ENCODE peak calls at places on chromosomes 16 and 17, in five cellular contexts. One of them, this sample, is unnamed.
A peak's percentile ranks its signal among the peaks of the same experiment; 100 is the strongest.

GRCh38 chr17:62804822-62805221 is 3.3 kb downstream of the MARCHF10 start:
- DNase-seq in ACHN: no peak
- DNase-seq in left kidney: no peak
- DNase-seq in NCI-H1048: no peak
- DNase-seq in WERI-Rb-1: no peak
- DNase-seq in this sample: no peak

GRCh38 chr17:557371-557770 is 157.3 kb downstream of the VPS53 start:
- DNase-seq in ACHN: no peak
- DNase-seq in left kidney: no peak
- DNase-seq in NCI-H1048: no peak
- DNase-seq in WERI-Rb-1: no peak
- DNase-seq in this sample: no peak

GRCh38 chr16:55250641-55251550 is 73.1 kb upstream of the IRX6 start:
- DNase-seq in ACHN: no peak
- DNase-seq in left kidney: no peak
- DNase-seq in NCI-H1048: no peak
- DNase-seq in WERI-Rb-1: no peak
- DNase-seq in this sample: no peak

GRCh38 chr16:85612191-85612800 is 826 bp upstream of the GSE1 start:
- DNase-seq in ACHN: peak; percentile 99
- DNase-seq in left kidney: peak; percentile 65
- DNase-seq in NCI-H1048: no peak
- DNase-seq in WERI-Rb-1: peak; percentile 71
- DNase-seq in this sample: peak; percentile 98

GRCh38 chr16:57531253-57531575 is 5.2 kb downstream of the CCDC102A start:
- DNase-seq in ACHN: no peak
- DNase-seq in left kidney: no peak
- DNase-seq in NCI-H1048: no peak
- DNase-seq in WERI-Rb-1: peak; percentile 2
- DNase-seq in this sample: no peak

GRCh38 chr17:66717680-66718079 is 117.2 kb upstream of the CACNG5 start:
- DNase-seq in ACHN: no peak
- DNase-seq in left kidney: peak; percentile 59
- DNase-seq in NCI-H1048: no peak
- DNase-seq in WERI-Rb-1: peak; percentile 38
- DNase-seq in this sample: no peak

GRCh38 chr17:3798273-3799180 is 2.5 kb downstream of the ITGAE start:
- DNase-seq in ACHN: no peak
- DNase-seq in left kidney: no peak
- DNase-seq in NCI-H1048: no peak
- DNase-seq in WERI-Rb-1: no peak
- DNase-seq in this sample: no peak

GRCh38 chr16:88479795-88480760 is 27.0 kb downstream of the ZFPM1 start:
- DNase-seq in ACHN: no peak
- DNase-seq in left kidney: no peak
- DNase-seq in NCI-H1048: no peak
- DNase-seq in WERI-Rb-1: no peak
- DNase-seq in this sample: no peak

GRCh38 chr16:26382607-26383006 is 684.1 kb upstream of the C16orf82 start:
- DNase-seq in ACHN: no peak
- DNase-seq in left kidney: no peak
- DNase-seq in NCI-H1048: no peak
- DNase-seq in WERI-Rb-1: no peak
- DNase-seq in this sample: no peak

GRCh38 chr17:45385331-45385997 is 47.2 kb downstream of the ARHGAP27 start:
- DNase-seq in ACHN: peak; percentile 86
- DNase-seq in left kidney: peak; percentile 89
- DNase-seq in NCI-H1048: peak; percentile 58
- DNase-seq in WERI-Rb-1: peak; percentile 93
- DNase-seq in this sample: peak; percentile 95

GRCh38 chr17:27788919-27789318 is 11.4 kb downstream of the NOS2 start:
- DNase-seq in ACHN: no peak
- DNase-seq in left kidney: no peak
- DNase-seq in NCI-H1048: no peak
- DNase-seq in WERI-Rb-1: no peak
- DNase-seq in this sample: no peak

GRCh38 chr16:10385725-10386516 is at the start of gene ATF7IP2:
- DNase-seq in ACHN: peak; percentile 87
- DNase-seq in left kidney: peak; percentile 97
- DNase-seq in NCI-H1048: no peak
- DNase-seq in WERI-Rb-1: no peak
- DNase-seq in this sample: peak; percentile 95

GRCh38 chr16:19700319-19700781 is 17.7 kb downstream of the KNOP1 start:
- DNase-seq in ACHN: peak; percentile 71
- DNase-seq in left kidney: no peak
- DNase-seq in NCI-H1048: no peak
- DNase-seq in WERI-Rb-1: no peak
- DNase-seq in this sample: no peak

GRCh38 chr17:73228748-73229236 is 32.9 kb downstream of the CPSF4L start:
- DNase-seq in ACHN: peak; percentile 59
- DNase-seq in left kidney: no peak
- DNase-seq in NCI-H1048: no peak
- DNase-seq in WERI-Rb-1: peak; percentile 31
- DNase-seq in this sample: peak; percentile 80

GRCh38 chr17:56884483-56885144 is 29.2 kb downstream of the TRIM25 start:
- DNase-seq in ACHN: no peak
- DNase-seq in left kidney: no peak
- DNase-seq in NCI-H1048: no peak
- DNase-seq in WERI-Rb-1: no peak
- DNase-seq in this sample: no peak

GRCh38 chr16:77298638-77299360 is 99.6 kb downstream of the SYCE1L start:
- DNase-seq in ACHN: peak; percentile 99
- DNase-seq in left kidney: peak; percentile 50
- DNase-seq in NCI-H1048: no peak
- DNase-seq in WERI-Rb-1: no peak
- DNase-seq in this sample: peak; percentile 78

GRCh38 chr17:3990391-3991127 is 26.3 kb upstream of the ATP2A3 start:
- DNase-seq in ACHN: no peak
- DNase-seq in left kidney: no peak
- DNase-seq in NCI-H1048: no peak
- DNase-seq in WERI-Rb-1: no peak
- DNase-seq in this sample: no peak

GRCh38 chr16:1678500-1679098 is 520 bp downstream of the JPT2 start:
- DNase-seq in ACHN: peak; percentile 59
- DNase-seq in left kidney: peak; percentile 70
- DNase-seq in NCI-H1048: no peak
- DNase-seq in WERI-Rb-1: peak; percentile 37
- DNase-seq in this sample: no peak

GRCh38 chr17:21096874-21097273 is 29.9 kb upstream of the DHRS7B start:
- DNase-seq in ACHN: no peak
- DNase-seq in left kidney: no peak
- DNase-seq in NCI-H1048: no peak
- DNase-seq in WERI-Rb-1: no peak
- DNase-seq in this sample: no peak

GRCh38 chr17:48162946-48163506 is 55.5 kb downstream of the SNX11 start:
- DNase-seq in ACHN: peak; percentile 40
- DNase-seq in left kidney: peak; percentile 58
- DNase-seq in NCI-H1048: no peak
- DNase-seq in WERI-Rb-1: no peak
- DNase-seq in this sample: peak; percentile 28

GRCh38 chr17:47776330-47777197 is 43.5 kb downstream of the TBX21 start:
- DNase-seq in ACHN: peak; percentile 53
- DNase-seq in left kidney: peak; percentile 39
- DNase-seq in NCI-H1048: no peak
- DNase-seq in WERI-Rb-1: peak; percentile 45
- DNase-seq in this sample: peak; percentile 87

GRCh38 chr17:41739661-41740352 is 5.4 kb upstream of the HAP1 start:
- DNase-seq in ACHN: peak; percentile 42
- DNase-seq in left kidney: peak; percentile 19
- DNase-seq in NCI-H1048: no peak
- DNase-seq in WERI-Rb-1: no peak
- DNase-seq in this sample: peak; percentile 86

GRCh38 chr16:56475226-56475625 is 23.9 kb downstream of the OGFOD1 start:
- DNase-seq in ACHN: no peak
- DNase-seq in left kidney: no peak
- DNase-seq in NCI-H1048: no peak
- DNase-seq in WERI-Rb-1: peak; percentile 56
- DNase-seq in this sample: no peak

GRCh38 chr16:56807011-56807675 is 57.9 kb upstream of the SLC12A3 start:
- DNase-seq in ACHN: no peak
- DNase-seq in left kidney: no peak
- DNase-seq in NCI-H1048: no peak
- DNase-seq in WERI-Rb-1: no peak
- DNase-seq in this sample: peak; percentile 46

GRCh38 chr17:45391918-45392317 is 40.8 kb downstream of the ARHGAP27 start:
- DNase-seq in ACHN: no peak
- DNase-seq in left kidney: no peak
- DNase-seq in NCI-H1048: no peak
- DNase-seq in WERI-Rb-1: no peak
- DNase-seq in this sample: no peak

GRCh38 chr17:21299981-21300600 is 15.6 kb downstream of the MAP2K3 start:
- DNase-seq in ACHN: no peak
- DNase-seq in left kidney: no peak
- DNase-seq in NCI-H1048: no peak
- DNase-seq in WERI-Rb-1: no peak
- DNase-seq in this sample: no peak

GRCh38 chr17:20059728-20060188 is 50.6 kb downstream of the SPECC1 start:
- DNase-seq in ACHN: no peak
- DNase-seq in left kidney: no peak
- DNase-seq in NCI-H1048: no peak
- DNase-seq in WERI-Rb-1: no peak
- DNase-seq in this sample: no peak

GRCh38 chr17:64509179-64509578 is 2.4 kb downstream of the CEP95 start:
- DNase-seq in ACHN: no peak
- DNase-seq in left kidney: no peak
- DNase-seq in NCI-H1048: no peak
- DNase-seq in WERI-Rb-1: peak; percentile 86
- DNase-seq in this sample: no peak

GRCh38 chr17:35423761-35424160 is 8.5 kb downstream of the SLFN12 start:
- DNase-seq in ACHN: no peak
- DNase-seq in left kidney: no peak
- DNase-seq in NCI-H1048: no peak
- DNase-seq in WERI-Rb-1: no peak
- DNase-seq in this sample: no peak

This sample was measured in HTR-8/SVneo.